ENCODE peak calls at places on chromosome 15, in eight cellular contexts. One of them, this sample, is unnamed.

GRCh38 chr15:88504445-88504844 is 36.9 kb downstream of the MRPS11 start:
- DNase-seq in fibroblast of lung: no peak
- DNase-seq in midbrain: no peak
- DNase-seq in GF-D8: no peak
- DNase-seq in NCI-H1417: no peak
- DNase-seq in cerebellar nuclear complex: no peak
- DNase-seq in Calu3: no peak
- DNase-seq in psoas muscle: no peak
- DNase-seq in this sample: no peak

GRCh38 chr15:56031836-56032235 is 38.4 kb upstream of the NEDD4 start:
- DNase-seq in GF-D8: no peak
- DNase-seq in cerebellar nuclear complex: no peak
- DNase-seq in midbrain: no peak
- DNase-seq in NCI-H1417: no peak
- DNase-seq in psoas muscle: no peak
- DNase-seq in fibroblast of lung: no peak
- DNase-seq in Calu3: no peak
- DNase-seq in this sample: no peak

GRCh38 chr15:83322061-83322460 is 37.6 kb upstream of the BNC1 start:
- DNase-seq in GF-D8: no peak
- DNase-seq in Calu3: no peak
- DNase-seq in cerebellar nuclear complex: no peak
- DNase-seq in NCI-H1417: no peak
- DNase-seq in fibroblast of lung: peak; percentile 28
- DNase-seq in midbrain: no peak
- DNase-seq in psoas muscle: no peak
- DNase-seq in this sample: no peak

GRCh38 chr15:71127083-71127482 is 11.8 kb downstream of the THSD4 start:
- DNase-seq in cerebellar nuclear complex: no peak
- DNase-seq in GF-D8: no peak
- DNase-seq in Calu3: no peak
- DNase-seq in psoas muscle: no peak
- DNase-seq in NCI-H1417: no peak
- DNase-seq in fibroblast of lung: no peak
- DNase-seq in midbrain: no peak
- DNase-seq in this sample: no peak

GRCh38 chr15:52558196-52558595 is 10.6 kb downstream of the ARPP19 start:
- DNase-seq in GF-D8: no peak
- DNase-seq in midbrain: no peak
- DNase-seq in Calu3: no peak
- DNase-seq in cerebellar nuclear complex: no peak
- DNase-seq in psoas muscle: no peak
- DNase-seq in fibroblast of lung: peak; percentile 85
- DNase-seq in NCI-H1417: no peak
- DNase-seq in this sample: no peak

GRCh38 chr15:65083262-65083701 is 6.7 kb downstream of the KBTBD13 start:
- DNase-seq in GF-D8: no peak
- DNase-seq in fibroblast of lung: peak; percentile 57
- DNase-seq in Calu3: no peak
- DNase-seq in midbrain: peak; percentile 69
- DNase-seq in NCI-H1417: no peak
- DNase-seq in psoas muscle: no peak
- DNase-seq in cerebellar nuclear complex: no peak
- DNase-seq in this sample: no peak

GRCh38 chr15:31598620-31599019 is 272.0 kb downstream of the KLF13 start:
- DNase-seq in Calu3: no peak
- DNase-seq in cerebellar nuclear complex: no peak
- DNase-seq in psoas muscle: no peak
- DNase-seq in midbrain: no peak
- DNase-seq in NCI-H1417: peak; percentile 70
- DNase-seq in GF-D8: no peak
- DNase-seq in fibroblast of lung: peak; percentile 15
- DNase-seq in this sample: no peak

GRCh38 chr15:39682366-39682765 is 100.3 kb downstream of the FSIP1 start:
- DNase-seq in Calu3: no peak
- DNase-seq in midbrain: no peak
- DNase-seq in psoas muscle: no peak
- DNase-seq in fibroblast of lung: peak; percentile 52
- DNase-seq in cerebellar nuclear complex: no peak
- DNase-seq in GF-D8: no peak
- DNase-seq in NCI-H1417: no peak
- DNase-seq in this sample: no peak

GRCh38 chr15:58432421-58432820 is 630 bp downstream of the LIPC start:
- DNase-seq in psoas muscle: no peak
- DNase-seq in cerebellar nuclear complex: no peak
- DNase-seq in NCI-H1417: no peak
- DNase-seq in Calu3: no peak
- DNase-seq in fibroblast of lung: peak; percentile 30
- DNase-seq in midbrain: no peak
- DNase-seq in GF-D8: no peak
- DNase-seq in this sample: no peak

GRCh38 chr15:77904436-77904821 is 173.1 kb downstream of the TBC1D2B start:
- DNase-seq in midbrain: no peak
- DNase-seq in cerebellar nuclear complex: no peak
- DNase-seq in psoas muscle: no peak
- DNase-seq in Calu3: no peak
- DNase-seq in NCI-H1417: no peak
- DNase-seq in fibroblast of lung: no peak
- DNase-seq in GF-D8: no peak
- DNase-seq in this sample: no peak

GRCh38 chr15:98658831-98659699 is 10.7 kb downstream of the IGF1R start:
- DNase-seq in cerebellar nuclear complex: peak; percentile 14
- DNase-seq in midbrain: peak; percentile 48
- DNase-seq in NCI-H1417: peak; percentile 65
- DNase-seq in fibroblast of lung: no peak
- DNase-seq in GF-D8: no peak
- DNase-seq in psoas muscle: no peak
- DNase-seq in Calu3: peak; percentile 71
- DNase-seq in this sample: no peak

GRCh38 chr15:89803941-89804800 is 10.5 kb downstream of the ANPEP start:
- DNase-seq in Calu3: peak; percentile 39
- DNase-seq in psoas muscle: no peak
- DNase-seq in NCI-H1417: no peak
- DNase-seq in fibroblast of lung: no peak
- DNase-seq in GF-D8: no peak
- DNase-seq in midbrain: no peak
- DNase-seq in cerebellar nuclear complex: no peak
- DNase-seq in this sample: no peak

GRCh38 chr15:88638626-88639372 is at the start of gene ISG20:
- DNase-seq in NCI-H1417: peak; percentile 50
- DNase-seq in Calu3: peak; percentile 98
- DNase-seq in cerebellar nuclear complex: no peak
- DNase-seq in fibroblast of lung: peak; percentile 94
- DNase-seq in GF-D8: no peak
- DNase-seq in psoas muscle: peak; percentile 88
- DNase-seq in midbrain: peak; percentile 75
- DNase-seq in this sample: peak; percentile 70

GRCh38 chr15:69253156-69253555 is 45.6 kb upstream of the PAQR5 start:
- DNase-seq in midbrain: no peak
- DNase-seq in GF-D8: no peak
- DNase-seq in cerebellar nuclear complex: no peak
- DNase-seq in fibroblast of lung: peak; percentile 95
- DNase-seq in Calu3: peak; percentile 16
- DNase-seq in psoas muscle: no peak
- DNase-seq in NCI-H1417: no peak
- DNase-seq in this sample: no peak

GRCh38 chr15:74776851-74777768 is 4.8 kb upstream of the CSK start:
- DNase-seq in Calu3: no peak
- DNase-seq in fibroblast of lung: no peak
- DNase-seq in GF-D8: peak; percentile 93
- DNase-seq in psoas muscle: no peak
- DNase-seq in cerebellar nuclear complex: no peak
- DNase-seq in midbrain: peak; percentile 21
- DNase-seq in NCI-H1417: no peak
- DNase-seq in this sample: peak; percentile 81

GRCh38 chr15:73388256-73388781 is 19.6 kb upstream of the HCN4 start:
- DNase-seq in Calu3: peak; percentile 71
- DNase-seq in cerebellar nuclear complex: no peak
- DNase-seq in NCI-H1417: no peak
- DNase-seq in GF-D8: no peak
- DNase-seq in fibroblast of lung: peak; percentile 89
- DNase-seq in midbrain: no peak
- DNase-seq in psoas muscle: no peak
- DNase-seq in this sample: no peak

GRCh38 chr15:57867970-57868791 is 161.7 kb downstream of the POLR2M start:
- DNase-seq in fibroblast of lung: no peak
- DNase-seq in cerebellar nuclear complex: no peak
- DNase-seq in midbrain: no peak
- DNase-seq in Calu3: no peak
- DNase-seq in psoas muscle: no peak
- DNase-seq in NCI-H1417: no peak
- DNase-seq in GF-D8: peak; percentile 47
- DNase-seq in this sample: peak; percentile 79

GRCh38 chr15:89105147-89105546 is 16.9 kb downstream of the ABHD2 start:
- DNase-seq in GF-D8: no peak
- DNase-seq in psoas muscle: no peak
- DNase-seq in midbrain: no peak
- DNase-seq in NCI-H1417: no peak
- DNase-seq in Calu3: no peak
- DNase-seq in fibroblast of lung: peak; percentile 98
- DNase-seq in cerebellar nuclear complex: no peak
- DNase-seq in this sample: no peak

GRCh38 chr15:78007211-78007956 is 70.1 kb downstream of the TBC1D2B start:
- DNase-seq in GF-D8: no peak
- DNase-seq in NCI-H1417: no peak
- DNase-seq in Calu3: no peak
- DNase-seq in midbrain: no peak
- DNase-seq in cerebellar nuclear complex: no peak
- DNase-seq in fibroblast of lung: no peak
- DNase-seq in psoas muscle: no peak
- DNase-seq in this sample: no peak

GRCh38 chr15:35444557-35445204 is 101.3 kb downstream of the DPH6 start:
- DNase-seq in GF-D8: no peak
- DNase-seq in psoas muscle: no peak
- DNase-seq in NCI-H1417: peak; percentile 22
- DNase-seq in cerebellar nuclear complex: no peak
- DNase-seq in midbrain: peak; percentile 51
- DNase-seq in Calu3: no peak
- DNase-seq in fibroblast of lung: peak; percentile 52
- DNase-seq in this sample: no peak

GRCh38 chr15:42544858-42545629 is 3.5 kb downstream of the LRRC57 start:
- DNase-seq in NCI-H1417: no peak
- DNase-seq in Calu3: no peak
- DNase-seq in GF-D8: peak; percentile 43
- DNase-seq in psoas muscle: no peak
- DNase-seq in cerebellar nuclear complex: no peak
- DNase-seq in fibroblast of lung: no peak
- DNase-seq in midbrain: no peak
- DNase-seq in this sample: no peak

GRCh38 chr15:31412824-31413223 is 86.2 kb downstream of the KLF13 start:
- DNase-seq in NCI-H1417: no peak
- DNase-seq in fibroblast of lung: no peak
- DNase-seq in GF-D8: no peak
- DNase-seq in cerebellar nuclear complex: no peak
- DNase-seq in psoas muscle: no peak
- DNase-seq in midbrain: no peak
- DNase-seq in Calu3: no peak
- DNase-seq in this sample: no peak

GRCh38 chr15:39281094-39281493 is 299.8 kb upstream of the THBS1 start:
- DNase-seq in psoas muscle: no peak
- DNase-seq in Calu3: no peak
- DNase-seq in NCI-H1417: no peak
- DNase-seq in cerebellar nuclear complex: no peak
- DNase-seq in fibroblast of lung: peak; percentile 98
- DNase-seq in GF-D8: no peak
- DNase-seq in midbrain: no peak
- DNase-seq in this sample: no peak

GRCh38 chr15:85047271-85047948 is 65.8 kb downstream of the PDE8A start:
- DNase-seq in GF-D8: peak; percentile 45
- DNase-seq in midbrain: peak; percentile 62
- DNase-seq in cerebellar nuclear complex: no peak
- DNase-seq in NCI-H1417: no peak
- DNase-seq in Calu3: peak; percentile 57
- DNase-seq in fibroblast of lung: peak; percentile 96
- DNase-seq in psoas muscle: no peak
- DNase-seq in this sample: peak; percentile 27

GRCh38 chr15:26848498-26848897 is 18.4 kb upstream of the GABRA5 start:
- DNase-seq in Calu3: no peak
- DNase-seq in psoas muscle: no peak
- DNase-seq in cerebellar nuclear complex: no peak
- DNase-seq in midbrain: no peak
- DNase-seq in fibroblast of lung: no peak
- DNase-seq in NCI-H1417: no peak
- DNase-seq in GF-D8: no peak
- DNase-seq in this sample: no peak

GRCh38 chr15:43134157-43134637 is 811 bp downstream of the TMEM62 start:
- DNase-seq in GF-D8: no peak
- DNase-seq in midbrain: peak; percentile 35
- DNase-seq in NCI-H1417: no peak
- DNase-seq in cerebellar nuclear complex: no peak
- DNase-seq in fibroblast of lung: no peak
- DNase-seq in psoas muscle: no peak
- DNase-seq in Calu3: no peak
- DNase-seq in this sample: no peak

GRCh38 chr15:74955796-74956647 is 550 bp downstream of the RPP25 start:
- DNase-seq in cerebellar nuclear complex: no peak
- DNase-seq in NCI-H1417: peak; percentile 86
- DNase-seq in GF-D8: no peak
- DNase-seq in psoas muscle: peak; percentile 80
- DNase-seq in midbrain: peak; percentile 68
- DNase-seq in fibroblast of lung: peak; percentile 53
- DNase-seq in Calu3: peak; percentile 83
- DNase-seq in this sample: no peak

GRCh38 chr15:90449206-90449735 is 61.2 kb downstream of the IQGAP1 start:
- DNase-seq in psoas muscle: no peak
- DNase-seq in midbrain: no peak
- DNase-seq in cerebellar nuclear complex: no peak
- DNase-seq in Calu3: no peak
- DNase-seq in fibroblast of lung: peak; percentile 41
- DNase-seq in GF-D8: no peak
- DNase-seq in NCI-H1417: no peak
- DNase-seq in this sample: no peak

GRCh38 chr15:67010898-67011619 is 54.3 kb upstream of the SMAD3 start:
- DNase-seq in fibroblast of lung: peak; percentile 42
- DNase-seq in midbrain: no peak
- DNase-seq in GF-D8: no peak
- DNase-seq in cerebellar nuclear complex: no peak
- DNase-seq in psoas muscle: no peak
- DNase-seq in Calu3: no peak
- DNase-seq in NCI-H1417: no peak
- DNase-seq in this sample: no peak

GRCh38 chr15:25378501-25378901 is 60.3 kb downstream of the UBE3A start:
- DNase-seq in cerebellar nuclear complex: no peak
- DNase-seq in psoas muscle: no peak
- DNase-seq in NCI-H1417: no peak
- DNase-seq in GF-D8: no peak
- DNase-seq in midbrain: no peak
- DNase-seq in fibroblast of lung: peak; percentile 40
- DNase-seq in Calu3: no peak
- DNase-seq in this sample: no peak

GRCh38 chr15:27418729-27419128 is 447.7 kb downstream of the GABRG3 start:
- DNase-seq in cerebellar nuclear complex: no peak
- DNase-seq in NCI-H1417: peak; percentile 64
- DNase-seq in fibroblast of lung: peak; percentile 35
- DNase-seq in psoas muscle: no peak
- DNase-seq in GF-D8: no peak
- DNase-seq in midbrain: peak; percentile 4
- DNase-seq in Calu3: no peak
- DNase-seq in this sample: peak; percentile 5

GRCh38 chr15:74628199-74628598 is 12.6 kb downstream of the CLK3 start:
- DNase-seq in Calu3: no peak
- DNase-seq in midbrain: no peak
- DNase-seq in psoas muscle: no peak
- DNase-seq in fibroblast of lung: no peak
- DNase-seq in cerebellar nuclear complex: no peak
- DNase-seq in GF-D8: no peak
- DNase-seq in NCI-H1417: no peak
- DNase-seq in this sample: no peak

GRCh38 chr15:85837011-85837433 is 42.3 kb upstream of the KLHL25 start:
- DNase-seq in fibroblast of lung: no peak
- DNase-seq in GF-D8: no peak
- DNase-seq in NCI-H1417: no peak
- DNase-seq in midbrain: no peak
- DNase-seq in psoas muscle: no peak
- DNase-seq in cerebellar nuclear complex: no peak
- DNase-seq in Calu3: peak; percentile 46
- DNase-seq in this sample: no peak

GRCh38 chr15:67914537-67915373 is 74.9 kb upstream of the RNU6-1 start:
- DNase-seq in fibroblast of lung: peak; percentile 34
- DNase-seq in NCI-H1417: peak; percentile 14
- DNase-seq in cerebellar nuclear complex: no peak
- DNase-seq in Calu3: peak; percentile 30
- DNase-seq in GF-D8: no peak
- DNase-seq in psoas muscle: peak; percentile 39
- DNase-seq in midbrain: peak; percentile 19
- DNase-seq in this sample: no peak